ENCODE peak calls at places on chromosomes 11 and 22, in ten cellular contexts. One of them, this sample, is unnamed.

GRCh38 chr11:113951487-113951886 is 23.4 kb upstream of the HTR3A start:
- DNase-seq in GM20000: no peak
- DNase-seq in T-helper 2 cell: no peak
- DNase-seq in germinal center: no peak
- DNase-seq in mesendoderm: peak
- DNase-seq in retina: no peak
- DNase-seq in pons: no peak
- DNase-seq in NCI-H1092: no peak
- DNase-seq in Kasumi-1: no peak
- DNase-seq in AG04449: no peak
- DNase-seq in this sample: no peak

GRCh38 chr11:28461846-28462245 is 353.7 kb downstream of the METTL15 start:
- DNase-seq in GM20000: no peak
- DNase-seq in T-helper 2 cell: no peak
- DNase-seq in germinal center: no peak
- DNase-seq in mesendoderm: no peak
- DNase-seq in retina: no peak
- DNase-seq in pons: no peak
- DNase-seq in NCI-H1092: no peak
- DNase-seq in Kasumi-1: no peak
- DNase-seq in AG04449: no peak
- DNase-seq in this sample: no peak

GRCh38 chr22:39349967-39350802 is at the start of gene SYNGR1:
- DNase-seq in GM20000: no peak
- DNase-seq in T-helper 2 cell: no peak
- DNase-seq in germinal center: peak
- DNase-seq in mesendoderm: no peak
- DNase-seq in retina: peak
- DNase-seq in pons: no peak
- DNase-seq in NCI-H1092: no peak
- DNase-seq in Kasumi-1: no peak
- DNase-seq in AG04449: no peak
- DNase-seq in this sample: no peak

GRCh38 chr11:118135796-118136165 is 16.8 kb downstream of the SCN4B start:
- DNase-seq in GM20000: no peak
- DNase-seq in T-helper 2 cell: no peak
- DNase-seq in germinal center: no peak
- DNase-seq in mesendoderm: no peak
- DNase-seq in retina: no peak
- DNase-seq in pons: no peak
- DNase-seq in NCI-H1092: no peak
- DNase-seq in Kasumi-1: no peak
- DNase-seq in AG04449: no peak
- DNase-seq in this sample: no peak

GRCh38 chr11:76702378-76703128 is 32.0 kb upstream of the LRRC32 start:
- DNase-seq in GM20000: no peak
- DNase-seq in T-helper 2 cell: no peak
- DNase-seq in germinal center: no peak
- DNase-seq in mesendoderm: no peak
- DNase-seq in retina: no peak
- DNase-seq in pons: no peak
- DNase-seq in NCI-H1092: no peak
- DNase-seq in Kasumi-1: no peak
- DNase-seq in AG04449: no peak
- DNase-seq in this sample: no peak

GRCh38 chr11:125724125-125724524 is 22.0 kb upstream of the PATE1 start:
- DNase-seq in GM20000: no peak
- DNase-seq in T-helper 2 cell: no peak
- DNase-seq in germinal center: no peak
- DNase-seq in mesendoderm: peak
- DNase-seq in retina: no peak
- DNase-seq in pons: peak
- DNase-seq in NCI-H1092: no peak
- DNase-seq in Kasumi-1: peak
- DNase-seq in AG04449: no peak
- DNase-seq in this sample: no peak

GRCh38 chr22:37218771-37219411 is 6.6 kb upstream of the SSTR3 start:
- DNase-seq in GM20000: peak
- DNase-seq in T-helper 2 cell: peak
- DNase-seq in germinal center: peak
- DNase-seq in mesendoderm: no peak
- DNase-seq in retina: no peak
- DNase-seq in pons: no peak
- DNase-seq in NCI-H1092: no peak
- DNase-seq in Kasumi-1: no peak
- DNase-seq in AG04449: no peak
- DNase-seq in this sample: peak

GRCh38 chr11:11620966-11621880 is 582 bp downstream of the GALNT18 start:
- DNase-seq in GM20000: peak
- DNase-seq in T-helper 2 cell: no peak
- DNase-seq in germinal center: peak
- DNase-seq in mesendoderm: no peak
- DNase-seq in retina: peak
- DNase-seq in pons: peak
- DNase-seq in NCI-H1092: peak
- DNase-seq in Kasumi-1: peak
- DNase-seq in AG04449: no peak
- DNase-seq in this sample: no peak

GRCh38 chr11:2411446-2412305 is 11.1 kb downstream of the TSSC4 start:
- DNase-seq in GM20000: no peak
- DNase-seq in T-helper 2 cell: no peak
- DNase-seq in germinal center: no peak
- DNase-seq in mesendoderm: no peak
- DNase-seq in retina: no peak
- DNase-seq in pons: no peak
- DNase-seq in NCI-H1092: no peak
- DNase-seq in Kasumi-1: no peak
- DNase-seq in AG04449: no peak
- DNase-seq in this sample: no peak

GRCh38 chr11:65477271-65478029 is 21.4 kb upstream of the MALAT1 start:
- DNase-seq in GM20000: peak
- DNase-seq in T-helper 2 cell: peak
- DNase-seq in germinal center: peak
- DNase-seq in mesendoderm: peak
- DNase-seq in retina: peak
- DNase-seq in pons: peak
- DNase-seq in NCI-H1092: peak
- DNase-seq in Kasumi-1: peak
- DNase-seq in AG04449: no peak
- DNase-seq in this sample: peak

GRCh38 chr11:109043318-109043717 is 378.4 kb downstream of the DDX10 start:
- DNase-seq in GM20000: peak
- DNase-seq in T-helper 2 cell: no peak
- DNase-seq in germinal center: no peak
- DNase-seq in mesendoderm: no peak
- DNase-seq in retina: no peak
- DNase-seq in pons: no peak
- DNase-seq in NCI-H1092: no peak
- DNase-seq in Kasumi-1: no peak
- DNase-seq in AG04449: no peak
- DNase-seq in this sample: no peak

GRCh38 chr22:46542011-46542985 is 4.9 kb upstream of the CELSR1 start:
- DNase-seq in GM20000: peak
- DNase-seq in T-helper 2 cell: peak
- DNase-seq in germinal center: peak
- DNase-seq in mesendoderm: peak
- DNase-seq in retina: peak
- DNase-seq in pons: peak
- DNase-seq in NCI-H1092: no peak
- DNase-seq in Kasumi-1: peak
- DNase-seq in AG04449: no peak
- DNase-seq in this sample: peak

GRCh38 chr11:70503878-70504240 is 105.5 kb downstream of the CTTN start:
- DNase-seq in GM20000: no peak
- DNase-seq in T-helper 2 cell: no peak
- DNase-seq in germinal center: no peak
- DNase-seq in mesendoderm: peak
- DNase-seq in retina: peak
- DNase-seq in pons: no peak
- DNase-seq in NCI-H1092: peak
- DNase-seq in Kasumi-1: no peak
- DNase-seq in AG04449: no peak
- DNase-seq in this sample: no peak

GRCh38 chr11:21323617-21324016 is 654.2 kb downstream of the NELL1 start:
- DNase-seq in GM20000: no peak
- DNase-seq in T-helper 2 cell: no peak
- DNase-seq in germinal center: no peak
- DNase-seq in mesendoderm: peak
- DNase-seq in retina: no peak
- DNase-seq in pons: no peak
- DNase-seq in NCI-H1092: no peak
- DNase-seq in Kasumi-1: no peak
- DNase-seq in AG04449: no peak
- DNase-seq in this sample: no peak

GRCh38 chr22:46815132-46815531 is 52.7 kb downstream of the TBC1D22A start:
- DNase-seq in GM20000: no peak
- DNase-seq in T-helper 2 cell: no peak
- DNase-seq in germinal center: no peak
- DNase-seq in mesendoderm: no peak
- DNase-seq in retina: no peak
- DNase-seq in pons: no peak
- DNase-seq in NCI-H1092: no peak
- DNase-seq in Kasumi-1: no peak
- DNase-seq in AG04449: no peak
- DNase-seq in this sample: no peak

GRCh38 chr11:126488591-126489370 is 133.3 kb downstream of the ST3GAL4 start:
- DNase-seq in GM20000: no peak
- DNase-seq in T-helper 2 cell: no peak
- DNase-seq in germinal center: no peak
- DNase-seq in mesendoderm: no peak
- DNase-seq in retina: no peak
- DNase-seq in pons: no peak
- DNase-seq in NCI-H1092: no peak
- DNase-seq in Kasumi-1: no peak
- DNase-seq in AG04449: no peak
- DNase-seq in this sample: no peak

GRCh38 chr22:37267128-37267587 is 15.2 kb upstream of the CYTH4 start:
- DNase-seq in GM20000: peak
- DNase-seq in T-helper 2 cell: peak
- DNase-seq in germinal center: peak
- DNase-seq in mesendoderm: peak
- DNase-seq in retina: peak
- DNase-seq in pons: no peak
- DNase-seq in NCI-H1092: peak
- DNase-seq in Kasumi-1: peak
- DNase-seq in AG04449: no peak
- DNase-seq in this sample: peak

GRCh38 chr11:71186861-71187260 is 65.5 kb downstream of the SHANK2 start:
- DNase-seq in GM20000: no peak
- DNase-seq in T-helper 2 cell: no peak
- DNase-seq in germinal center: no peak
- DNase-seq in mesendoderm: no peak
- DNase-seq in retina: peak
- DNase-seq in pons: no peak
- DNase-seq in NCI-H1092: no peak
- DNase-seq in Kasumi-1: no peak
- DNase-seq in AG04449: no peak
- DNase-seq in this sample: no peak

GRCh38 chr11:61728940-61729219 is 23.6 kb upstream of the MYRF start:
- DNase-seq in GM20000: peak
- DNase-seq in T-helper 2 cell: no peak
- DNase-seq in germinal center: no peak
- DNase-seq in mesendoderm: no peak
- DNase-seq in retina: no peak
- DNase-seq in pons: no peak
- DNase-seq in NCI-H1092: no peak
- DNase-seq in Kasumi-1: no peak
- DNase-seq in AG04449: no peak
- DNase-seq in this sample: no peak

GRCh38 chr11:75918295-75918694 is 103.3 kb downstream of the UVRAG start:
- DNase-seq in GM20000: no peak
- DNase-seq in T-helper 2 cell: no peak
- DNase-seq in germinal center: no peak
- DNase-seq in mesendoderm: no peak
- DNase-seq in retina: no peak
- DNase-seq in pons: no peak
- DNase-seq in NCI-H1092: no peak
- DNase-seq in Kasumi-1: no peak
- DNase-seq in AG04449: no peak
- DNase-seq in this sample: no peak

GRCh38 chr11:119878990-119879389 is 150.0 kb upstream of the NECTIN1 start:
- DNase-seq in GM20000: no peak
- DNase-seq in T-helper 2 cell: no peak
- DNase-seq in germinal center: no peak
- DNase-seq in mesendoderm: no peak
- DNase-seq in retina: no peak
- DNase-seq in pons: peak
- DNase-seq in NCI-H1092: no peak
- DNase-seq in Kasumi-1: no peak
- DNase-seq in AG04449: no peak
- DNase-seq in this sample: no peak

GRCh38 chr22:22887621-22888503 is at the start of gene IGLL5:
- DNase-seq in GM20000: no peak
- DNase-seq in T-helper 2 cell: no peak
- DNase-seq in germinal center: no peak
- DNase-seq in mesendoderm: no peak
- DNase-seq in retina: no peak
- DNase-seq in pons: no peak
- DNase-seq in NCI-H1092: no peak
- DNase-seq in Kasumi-1: no peak
- DNase-seq in AG04449: no peak
- DNase-seq in this sample: no peak

This sample was measured in effector memory CD4-positive, alpha-beta T cell.